ENCODE peak calls at places on chromosomes 1 and 21, in five cellular contexts. J is spleen, C is breast epithelium, X is tibial nerve, U is heart left ventricle. H is an unnamed sample. For H3K4me1, the result is how much of the 10 kb centered on the place peaks cover.

GRCh38 chr21:20822559-20823133 is 175.6 kb upstream of the NCAM2 start:
- DNase-seq in J (no peak), C (no peak), X (no peak), U (no peak), H (no peak)

GRCh38 chr1:37394574-37395464 is 79.6 kb upstream of the ZC3H12A start:
- DNase-seq in J (no peak), C (no peak), X (no peak), U (no peak), H (no peak)

GRCh38 chr1:54845772-54846171 is 41.2 kb downstream of the DHCR24 start:
- DNase-seq in J (no peak), C (no peak), X (no peak), U (no peak), H (peak)

GRCh38 chr1:174158767-174159252 is 510 bp upstream of the RABGAP1L start:
- DNase-seq in J (no peak), C (no peak), X (no peak), U (no peak), H (no peak)

GRCh38 chr1:242440757-242441156 is 83.7 kb downstream of the PLD5 start:
- DNase-seq in J (no peak), C (no peak), X (no peak), U (no peak), H (no peak)

GRCh38 chr21:30168086-30168485 is 1.5 kb upstream of the CLDN17 start:
- DNase-seq in J (no peak), C (no peak), X (no peak), U (no peak), H (no peak)

GRCh38 chr1:92805216-92805615 is 20.3 kb upstream of the EVI5 start:
- DNase-seq in J (no peak), C (no peak), X (no peak), U (no peak), H (no peak)

GRCh38 chr1:185342017-185342416 is 25.0 kb upstream of the IVNS1ABP start:
- DNase-seq in J (no peak), C (no peak), X (no peak), U (no peak), H (no peak)

GRCh38 chr1:110286564-110286963 is 52.6 kb upstream of the RBM15 start:
- DNase-seq in J (no peak), C (no peak), X (no peak), U (no peak), H (no peak)

GRCh38 chr1:205032512-205032911 is 10.5 kb upstream of the CNTN2 start:
- DNase-seq in J (no peak), C (no peak), X (no peak), U (no peak), H (no peak)

GRCh38 chr1:229388876-229389580 is 44.9 kb downstream of the ACTA1 start:
- DNase-seq in J (no peak), C (no peak), X (no peak), U (no peak), H (no peak)

GRCh38 chr1:183101841-183102276 is 78.6 kb downstream of the LAMC1 start:
- DNase-seq in J (no peak), C (no peak), X (no peak), U (no peak), H (no peak)

GRCh38 chr1:226350504-226350865 is 41.5 kb upstream of the LIN9 start:
- DNase-seq in J (no peak), C (peak), X (no peak), U (no peak), H (peak)

GRCh38 chr1:94258873-94259331 is 21.5 kb upstream of the ARHGAP29 start:
- DNase-seq in J (no peak), C (peak), X (peak), U (no peak), H (no peak)

GRCh38 chr1:155882235-155882634 is 22.9 kb downstream of the SYT11 start:
- DNase-seq in J (no peak), C (no peak), X (no peak), U (no peak), H (no peak)

GRCh38 chr1:162388615-162389014 is 7.1 kb downstream of the C1orf226 start:
- DNase-seq in J (no peak), C (no peak), X (no peak), U (no peak), H (no peak)

GRCh38 chr1:115976900-115977480 is 677 bp downstream of the SLC22A15 start:
- DNase-seq in J (peak), C (no peak), X (no peak), U (no peak), H (no peak)

GRCh38 chr1:14926214-14926613 is 227.3 kb upstream of the TMEM51 start:
- DNase-seq in J (no peak), C (no peak), X (no peak), U (no peak), H (no peak)

GRCh38 chr1:200530551-200531261 is 89.8 kb downstream of the KIF14 start:
- DNase-seq in J (peak), C (no peak), X (no peak), U (no peak), H (no peak)

GRCh38 chr1:223423641-223424233 is 30.5 kb downstream of the CCDC185 start:
- DNase-seq in J (no peak), C (no peak), X (no peak), U (no peak), H (no peak)

GRCh38 chr1:107963601-107964396 is 1.2 kb downstream of the VAV3 start:
- DNase-seq in J (peak), C (no peak), X (peak), U (peak), H (peak)

GRCh38 chr1:61447339-61448016 is 277.5 kb downstream of the TM2D1 start:
- DNase-seq in J (no peak), C (no peak), X (no peak), U (no peak), H (no peak)

GRCh38 chr1:61446531-61446991 is 278.4 kb downstream of the TM2D1 start:
- DNase-seq in J (no peak), C (no peak), X (no peak), U (no peak), H (no peak)

GRCh38 chr1:61449410-61449809 is 275.5 kb downstream of the TM2D1 start:
- DNase-seq in J (no peak), C (no peak), X (no peak), U (no peak), H (no peak)

GRCh38 chr1:61448934-61449368 is 276.0 kb downstream of the TM2D1 start:
- DNase-seq in J (no peak), C (peak), X (peak), U (peak), H (no peak)

DNA sequence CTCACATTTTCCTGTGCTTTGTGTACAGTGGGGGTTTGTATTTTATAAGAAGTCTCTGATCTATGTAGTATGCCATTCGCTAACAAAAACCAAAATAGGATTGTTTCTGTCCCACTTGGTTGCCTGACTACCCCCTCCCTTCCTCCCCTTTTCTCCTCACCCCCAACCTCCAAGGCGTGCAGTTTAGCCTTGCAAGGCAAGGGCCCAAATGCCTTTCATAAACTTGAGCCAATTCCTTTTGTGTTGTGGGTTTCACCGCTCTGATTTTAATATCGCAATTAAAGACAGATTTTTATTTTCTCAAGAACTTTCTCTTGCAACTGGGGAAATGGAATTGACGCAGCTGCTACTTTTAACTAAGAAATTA is 276.9 kb downstream of the TM2D1 start:
- DNase-seq in J (no peak), C (no peak), X (no peak), U (no peak), H (no peak)
- H3K27ac ChIP-seq in J (no peak), C (peak), X (peak), U (peak), H (no peak)

GRCh38 chr21:38298833-38299232 is 42.0 kb downstream of the KCNJ15 start:
- DNase-seq in J (no peak), C (no peak), X (no peak), U (no peak), H (no peak)

GRCh38 chr21:38300180-38300579 is 43.4 kb downstream of the KCNJ15 start:
- DNase-seq in J (no peak), C (no peak), X (no peak), U (no peak), H (no peak)

GRCh38 chr21:38297871-38298270 is 41.1 kb downstream of the KCNJ15 start:
- DNase-seq in J (no peak), C (no peak), X (no peak), U (no peak), H (no peak)

GRCh38 chr21:38301321-38302214 is 44.8 kb downstream of the KCNJ15 start:
- DNase-seq in J (no peak), C (no peak), X (no peak), U (no peak), H (no peak)

DNA sequence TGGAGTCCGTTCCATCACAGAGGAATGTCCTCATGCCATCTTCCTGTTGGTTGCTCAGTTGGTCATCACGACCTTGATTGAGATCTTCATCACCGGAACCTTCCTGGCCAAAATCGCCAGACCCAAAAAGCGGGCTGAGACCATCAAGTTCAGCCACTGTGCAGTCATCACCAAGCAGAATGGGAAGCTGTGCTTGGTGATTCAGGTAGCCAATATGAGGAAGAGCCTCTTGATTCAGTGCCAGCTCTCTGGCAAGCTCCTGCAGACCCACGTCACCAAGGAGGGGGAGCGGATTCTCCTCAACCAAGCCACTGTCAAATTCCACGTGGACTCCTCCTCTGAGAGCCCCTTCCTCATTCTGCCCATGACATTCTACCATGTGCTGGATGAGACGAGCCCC is 42.9 kb downstream of the KCNJ15 start:
- DNase-seq in J (no peak), C (no peak), X (no peak), U (no peak), H (no peak)
- TF ChIP-seq POLR2A in J (no peak), C (no peak), X (no peak), U (no peak), H (no peak)

GRCh38 chr1:43688109-43688387 is 19.3 kb upstream of the ST3GAL3 start:
- DNase-seq in J (no peak), C (no peak), X (no peak), U (no peak), H (no peak)
- H3K4me1 ChIP-seq in J (under half), C (under half), X (under half), U (under half), H (under half)

GRCh38 chr21:42929969-42930368 is 4.5 kb upstream of the ERVH48-1 start:
- DNase-seq in J (peak), C (no peak), X (no peak), U (no peak), H (no peak)

GRCh38 chr21:42931560-42932235 is 6.3 kb upstream of the ERVH48-1 start:
- DNase-seq in J (peak), C (no peak), X (no peak), U (no peak), H (no peak)
- H3K27ac ChIP-seq in J (no peak), C (no peak), X (no peak), U (no peak), H (no peak)

DNA sequence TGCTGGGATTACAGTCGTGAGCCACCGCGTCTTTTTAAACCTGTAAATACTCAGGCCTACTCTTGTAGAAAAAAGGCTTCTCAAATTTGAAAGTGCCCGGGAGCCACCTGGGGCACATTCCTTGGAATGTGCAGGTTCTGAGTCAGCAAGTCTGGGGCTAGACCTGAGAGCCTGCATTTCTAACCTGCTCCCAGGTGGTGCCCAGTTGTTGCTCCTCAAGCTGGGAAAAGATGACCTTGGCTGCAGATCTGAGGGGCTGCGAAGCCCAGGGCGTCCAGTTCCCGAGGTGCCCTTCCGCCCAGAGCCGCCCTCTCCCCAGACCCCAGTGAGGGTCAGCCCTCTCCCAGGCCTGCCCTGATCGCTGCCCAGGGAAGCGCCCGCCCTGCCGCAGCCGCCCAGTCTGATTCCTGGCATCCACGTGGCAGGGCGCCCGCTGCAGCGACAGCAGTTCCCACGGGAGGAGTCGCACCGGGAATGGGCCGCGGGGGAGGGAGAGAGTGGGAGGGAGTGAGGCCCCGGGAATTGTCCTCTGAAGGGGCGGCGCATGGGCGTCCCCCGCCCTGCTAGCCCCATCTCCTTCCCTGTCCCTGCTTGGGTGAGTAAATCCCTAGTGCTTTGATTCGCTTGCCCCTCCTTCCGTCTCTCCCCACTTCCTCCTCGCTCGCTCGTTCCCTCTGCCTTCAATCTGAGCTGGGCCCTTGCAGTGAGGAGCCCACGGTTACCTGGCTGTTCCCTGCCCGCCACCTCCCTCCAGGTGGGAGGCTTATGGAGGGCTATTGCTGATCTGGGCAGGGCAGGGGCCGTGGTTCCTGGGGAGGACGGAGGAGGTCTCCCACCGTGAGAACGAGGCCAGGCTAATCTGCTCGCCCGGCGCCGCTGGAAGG is 18.8 kb upstream of the TENT5B start:
- DNase-seq in J (peak), C (peak), X (no peak), U (peak), H (peak)
- TF ChIP-seq POLR2A in J (no peak), C (no peak), X (no peak), U (no peak), H (no peak)

GRCh38 chr1:66175581-66175980 is 358.4 kb upstream of the SGIP1 start:
- DNase-seq in J (no peak), C (no peak), X (no peak), U (no peak), H (no peak)

GRCh38 chr1:66176012-66176715 is 357.8 kb upstream of the SGIP1 start:
- DNase-seq in J (no peak), C (no peak), X (no peak), U (no peak), H (no peak)

GRCh38 chr1:66176828-66177227 is 357.1 kb upstream of the SGIP1 start:
- DNase-seq in J (no peak), C (no peak), X (no peak), U (no peak), H (no peak)

GRCh38 chr1:66177483-66177882 is 356.5 kb upstream of the SGIP1 start:
- DNase-seq in J (no peak), C (no peak), X (no peak), U (no peak), H (no peak)

DNA sequence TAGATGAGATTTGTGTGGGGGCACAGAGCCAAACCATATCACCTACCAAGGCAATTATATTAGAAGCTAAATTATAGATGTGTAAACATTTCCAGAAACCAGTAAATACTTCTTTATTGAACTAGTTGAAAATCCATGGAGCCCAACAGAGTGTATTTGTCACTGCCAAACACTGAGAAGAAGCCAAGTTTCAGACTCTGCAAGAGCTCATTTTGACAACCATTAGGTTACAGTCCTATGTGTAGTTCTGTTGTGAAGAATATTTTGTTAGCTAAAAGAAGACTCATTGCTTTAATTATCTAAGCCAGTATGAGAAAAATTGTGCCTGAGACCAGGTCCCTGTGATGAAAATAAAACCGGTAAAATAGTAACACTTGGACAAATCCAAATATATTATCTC is 358.8 kb upstream of the SGIP1 start:
- DNase-seq in J (no peak), C (no peak), X (no peak), U (no peak), H (no peak)
- H3K4me1 ChIP-seq in J (under half), C (under half), X (under half), U (under half), H (under half)

GRCh38 chr1:27539901-27540861 is 50.2 kb upstream of the WASF2 start:
- DNase-seq in J (no peak), C (no peak), X (no peak), U (no peak), H (no peak)
- H3K27ac ChIP-seq in J (no peak), C (peak), X (peak), U (no peak), H (peak)

GRCh38 chr1:234478152-234478480 is 863 bp downstream of the TARBP1 start:
- DNase-seq in J (peak), C (no peak), X (no peak), U (no peak), H (peak)

GRCh38 chr1:234477373-234478151 is 1.4 kb downstream of the TARBP1 start:
- DNase-seq in J (no peak), C (no peak), X (no peak), U (no peak), H (no peak)

GRCh38 chr1:234479310-234479559 is 256 bp upstream of the TARBP1 start:
- DNase-seq in J (no peak), C (no peak), X (no peak), U (no peak), H (no peak)

GRCh38 chr1:234479866-234480265 is 887 bp upstream of the TARBP1 start:
- DNase-seq in J (peak), C (no peak), X (no peak), U (no peak), H (no peak)

GRCh38 chr1:234478481-234479309 is at the start of gene TARBP1:
- DNase-seq in J (peak), C (peak), X (no peak), U (peak), H (peak)
- TF ChIP-seq POLR2A in J (no peak), C (no peak), X (peak), U (no peak), H (no peak)

GRCh38 chr1:81876901-81877750 is 76.4 kb downstream of the ADGRL2 start:
- DNase-seq in J (no peak), C (no peak), X (no peak), U (no peak), H (no peak)
- H3K4me1 ChIP-seq in J (under half), C (under half), X (under half), U (half or more), H (half or more)